ENCODE peak calls at places on chromosome 12, in four cellular contexts. One of them, this sample, is unnamed.

GRCh38 chr12:57146925-57147640 is at the start of gene LRP1-AS:
- DNase-seq in GM12878: no peak
- DNase-seq in K562: no peak
- DNase-seq in H1: no peak
- DNase-seq in this sample: peak; percentile 90

GRCh38 chr12:131604146-131604844 is 106.6 kb upstream of the SFSWAP start:
- DNase-seq in K562: peak; percentile 31
- DNase-seq in H1: no peak
- DNase-seq in GM12878: no peak
- DNase-seq in this sample: no peak

GRCh38 chr12:127802271-127802670 is 464.7 kb upstream of the TMEM132C start:
- DNase-seq in K562: no peak
- DNase-seq in GM12878: no peak
- DNase-seq in H1: no peak
- DNase-seq in this sample: no peak

GRCh38 chr12:26750531-26751171 is 82.3 kb downstream of the ITPR2 start:
- DNase-seq in K562: no peak
- DNase-seq in H1: no peak
- DNase-seq in GM12878: no peak
- DNase-seq in this sample: no peak

GRCh38 chr12:88925370-88925915 is 345.2 kb upstream of the KITLG start:
- DNase-seq in GM12878: no peak
- DNase-seq in H1: no peak
- DNase-seq in K562: no peak
- DNase-seq in this sample: no peak

GRCh38 chr12:19058235-19059021 is 71.1 kb upstream of the PLEKHA5 start:
- DNase-seq in H1: no peak
- DNase-seq in K562: no peak
- DNase-seq in GM12878: no peak
- DNase-seq in this sample: no peak

GRCh38 chr12:2163172-2163927 is 110.6 kb downstream of the CACNA1C start:
- DNase-seq in GM12878: no peak
- DNase-seq in H1: no peak
- DNase-seq in K562: peak; percentile 27
- DNase-seq in this sample: peak; percentile 6

GRCh38 chr12:9761407-9761736 is 671 bp upstream of the CD69 start:
- DNase-seq in K562: no peak
- DNase-seq in GM12878: no peak
- DNase-seq in H1: no peak
- DNase-seq in this sample: no peak

GRCh38 chr12:27577688-27578087 is 53.7 kb downstream of the PPFIBP1 start:
- DNase-seq in K562: no peak
- DNase-seq in H1: no peak
- DNase-seq in GM12878: no peak
- DNase-seq in this sample: no peak

GRCh38 chr12:80837342-80837978 is 100.3 kb downstream of the LIN7A start:
- DNase-seq in H1: no peak
- DNase-seq in K562: no peak
- DNase-seq in GM12878: no peak
- DNase-seq in this sample: peak; percentile 61

GRCh38 chr12:48925218-48925871 is at the start of gene FKBP11:
- DNase-seq in H1: peak; percentile 89
- DNase-seq in K562: no peak
- DNase-seq in GM12878: peak; percentile 30
- DNase-seq in this sample: no peak

GRCh38 chr12:22653075-22653474 is 28.1 kb downstream of the ETNK1 start:
- DNase-seq in K562: no peak
- DNase-seq in GM12878: no peak
- DNase-seq in H1: no peak
- DNase-seq in this sample: no peak

GRCh38 chr12:234891-235415 is 21.0 kb upstream of the SLC6A12 start:
- DNase-seq in H1: no peak
- DNase-seq in GM12878: no peak
- DNase-seq in K562: no peak
- DNase-seq in this sample: no peak

GRCh38 chr12:123494124-123494843 is 36.3 kb downstream of the SNRNP35 start:
- DNase-seq in GM12878: no peak
- DNase-seq in K562: no peak
- DNase-seq in H1: no peak
- DNase-seq in this sample: no peak

GRCh38 chr12:104827587-104827986 is 130.5 kb downstream of the SLC41A2 start:
- DNase-seq in K562: peak; percentile 40
- DNase-seq in H1: peak; percentile 81
- DNase-seq in GM12878: no peak
- DNase-seq in this sample: no peak

GRCh38 chr12:82414926-82415325 is 56.6 kb downstream of the METTL25 start:
- DNase-seq in GM12878: no peak
- DNase-seq in H1: no peak
- DNase-seq in K562: no peak
- DNase-seq in this sample: no peak

GRCh38 chr12:124786065-124786964 is 77.3 kb downstream of the SCARB1 start:
- DNase-seq in H1: peak; percentile 88
- DNase-seq in K562: no peak
- DNase-seq in GM12878: no peak
- DNase-seq in this sample: no peak

GRCh38 chr12:47868552-47869031 is 36.2 kb downstream of the VDR start:
- DNase-seq in K562: no peak
- DNase-seq in H1: no peak
- DNase-seq in GM12878: peak; percentile 76
- DNase-seq in this sample: no peak

GRCh38 chr12:16150290-16150689 is 127.2 kb downstream of the SLC15A5 start:
- DNase-seq in GM12878: no peak
- DNase-seq in K562: no peak
- DNase-seq in H1: no peak
- DNase-seq in this sample: no peak

GRCh38 chr12:98799822-98800221 is 154.7 kb downstream of the APAF1 start:
- DNase-seq in K562: no peak
- DNase-seq in H1: no peak
- DNase-seq in GM12878: no peak
- DNase-seq in this sample: no peak

GRCh38 chr12:98808243-98808895 is 163.3 kb downstream of the APAF1 start:
- DNase-seq in K562: no peak
- DNase-seq in GM12878: no peak
- DNase-seq in H1: no peak
- DNase-seq in this sample: no peak

GRCh38 chr12:98799411-98799810 is 154.3 kb downstream of the APAF1 start:
- DNase-seq in H1: no peak
- DNase-seq in K562: no peak
- DNase-seq in GM12878: no peak
- DNase-seq in this sample: no peak

DNA sequence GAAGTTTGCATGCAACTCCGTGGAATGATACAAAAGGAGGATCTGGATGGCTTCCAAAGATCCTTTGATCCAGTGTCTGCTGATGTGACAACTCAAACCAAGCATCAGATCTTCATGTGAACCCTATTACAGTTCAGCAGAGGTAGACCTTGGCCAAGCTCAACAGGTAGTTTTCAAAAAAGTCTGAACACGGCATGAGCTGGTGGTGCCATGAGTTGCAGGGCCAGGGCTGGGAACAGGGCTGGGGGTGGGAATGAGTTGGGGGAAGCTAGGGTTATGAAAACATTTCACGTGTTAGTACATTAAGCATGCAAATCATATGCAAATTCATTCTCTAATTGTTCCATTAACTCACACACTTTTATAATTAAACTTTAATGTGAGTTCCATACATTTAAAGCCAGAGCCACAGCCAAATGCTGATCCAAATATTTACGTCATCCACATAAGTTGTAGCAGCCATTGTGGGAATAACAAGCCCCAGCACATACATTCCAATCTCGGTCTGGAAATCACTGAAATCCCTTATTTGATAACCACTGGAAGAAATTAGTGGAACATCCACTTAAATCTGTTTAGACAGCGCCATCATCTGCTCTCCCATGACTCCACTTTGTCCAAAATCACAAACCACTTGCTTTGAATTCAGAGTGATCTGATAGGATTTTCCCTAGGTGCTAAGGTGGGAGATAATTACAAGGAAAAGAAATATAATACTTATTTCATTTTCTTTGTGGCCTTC is 158.5 kb downstream of the APAF1 start:
- DNase-seq in K562: no peak
- DNase-seq in H1: no peak
- DNase-seq in GM12878: no peak
- DNase-seq in this sample: no peak
- TF ChIP-seq ATF2 in K562: no peak
- TF ChIP-seq ATF2 in H1: no peak
- TF ChIP-seq ATF2 in GM12878: no peak
- TF ChIP-seq ATF2 in this sample: no peak

DNA sequence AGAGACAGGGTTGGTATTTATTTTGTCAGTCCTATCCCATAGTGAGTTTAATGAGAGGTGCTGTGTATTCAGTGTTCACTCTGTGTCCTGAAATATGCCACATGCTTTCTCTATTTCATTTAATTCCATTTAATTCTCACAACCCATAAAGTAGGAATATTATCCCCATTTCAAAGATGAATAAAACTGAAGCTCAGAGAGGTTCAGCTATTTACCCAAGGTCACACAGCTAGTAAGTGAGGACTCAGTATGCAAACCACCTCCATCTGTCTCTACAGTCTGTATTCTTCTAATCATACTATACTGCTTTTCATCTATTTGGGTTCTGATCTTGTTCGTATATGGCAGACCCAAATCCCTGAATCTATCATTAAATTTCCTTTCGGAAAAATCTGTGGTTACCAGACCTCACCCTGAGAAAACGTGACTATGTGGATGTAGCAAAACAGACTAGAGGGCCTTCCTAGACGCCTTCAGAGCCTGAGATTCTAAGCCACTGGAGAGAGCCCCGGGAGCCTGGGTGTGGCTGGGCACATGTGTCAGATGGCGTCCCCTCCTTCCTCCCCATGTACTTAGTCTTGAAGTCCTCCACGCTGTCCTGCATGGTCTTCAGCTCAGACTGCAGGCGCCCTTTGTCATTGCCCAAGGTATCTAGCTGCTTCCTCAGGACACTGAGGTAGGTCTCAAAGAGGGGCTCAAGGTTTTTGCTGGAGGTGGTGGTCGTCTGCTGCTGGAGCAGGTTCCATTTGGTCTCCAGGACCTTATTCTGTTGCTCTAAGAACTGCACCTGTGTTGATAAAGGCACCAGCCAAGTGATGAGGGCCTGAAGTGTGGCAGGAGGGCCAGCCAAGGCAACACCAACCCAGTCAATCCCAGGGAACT is 2.5 kb downstream of the KRT4 start:
- DNase-seq in H1: no peak
- DNase-seq in GM12878: no peak
- DNase-seq in K562: no peak
- DNase-seq in this sample: no peak
- TF ChIP-seq CBX5 in H1: no peak
- TF ChIP-seq CBX5 in GM12878: no peak
- TF ChIP-seq CBX5 in K562: no peak
- TF ChIP-seq CBX5 in this sample: no peak

DNA sequence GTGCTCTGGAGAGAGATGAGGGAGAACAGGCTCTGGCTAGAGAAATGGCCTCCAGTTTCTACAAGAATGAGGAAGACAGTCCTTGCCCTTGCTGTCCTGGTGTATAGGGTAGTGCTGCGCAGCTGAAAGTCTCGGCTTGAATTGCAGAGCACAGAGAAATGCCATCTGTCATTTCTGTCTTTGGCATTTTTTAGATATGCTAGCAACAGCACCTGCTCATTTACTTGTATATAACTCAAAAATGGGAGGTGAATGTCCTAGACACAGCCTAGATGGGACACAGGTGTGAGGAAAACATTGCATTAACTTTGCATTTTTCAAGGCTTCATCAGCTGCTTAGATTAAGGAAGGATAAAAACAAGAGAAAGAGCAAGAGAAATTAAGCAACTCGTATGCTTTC is 35.8 kb downstream of the GPR19 start:
- DNase-seq in GM12878: no peak
- DNase-seq in K562: no peak
- DNase-seq in H1: no peak
- DNase-seq in this sample: no peak
- TF ChIP-seq ATF2 in GM12878: no peak
- TF ChIP-seq ATF2 in K562: no peak
- TF ChIP-seq ATF2 in H1: no peak
- TF ChIP-seq ATF2 in this sample: no peak

GRCh38 chr12:71439362-71439612 is 311 bp upstream of the LGR5 start:
- DNase-seq in K562: no peak
- DNase-seq in GM12878: no peak
- DNase-seq in H1: no peak
- DNase-seq in this sample: no peak

GRCh38 chr12:71436696-71437095 is 2.9 kb upstream of the LGR5 start:
- DNase-seq in H1: no peak
- DNase-seq in GM12878: no peak
- DNase-seq in K562: no peak
- DNase-seq in this sample: no peak

GRCh38 chr12:71439613-71440392 is at the start of gene LGR5:
- DNase-seq in GM12878: no peak
- DNase-seq in H1: peak; percentile 73
- DNase-seq in K562: no peak
- DNase-seq in this sample: peak; percentile 85

GRCh38 chr12:71440393-71441349 is 1.1 kb downstream of the LGR5 start:
- DNase-seq in H1: peak; percentile 65
- DNase-seq in K562: peak; percentile 25
- DNase-seq in GM12878: no peak
- DNase-seq in this sample: peak; percentile 96

DNA sequence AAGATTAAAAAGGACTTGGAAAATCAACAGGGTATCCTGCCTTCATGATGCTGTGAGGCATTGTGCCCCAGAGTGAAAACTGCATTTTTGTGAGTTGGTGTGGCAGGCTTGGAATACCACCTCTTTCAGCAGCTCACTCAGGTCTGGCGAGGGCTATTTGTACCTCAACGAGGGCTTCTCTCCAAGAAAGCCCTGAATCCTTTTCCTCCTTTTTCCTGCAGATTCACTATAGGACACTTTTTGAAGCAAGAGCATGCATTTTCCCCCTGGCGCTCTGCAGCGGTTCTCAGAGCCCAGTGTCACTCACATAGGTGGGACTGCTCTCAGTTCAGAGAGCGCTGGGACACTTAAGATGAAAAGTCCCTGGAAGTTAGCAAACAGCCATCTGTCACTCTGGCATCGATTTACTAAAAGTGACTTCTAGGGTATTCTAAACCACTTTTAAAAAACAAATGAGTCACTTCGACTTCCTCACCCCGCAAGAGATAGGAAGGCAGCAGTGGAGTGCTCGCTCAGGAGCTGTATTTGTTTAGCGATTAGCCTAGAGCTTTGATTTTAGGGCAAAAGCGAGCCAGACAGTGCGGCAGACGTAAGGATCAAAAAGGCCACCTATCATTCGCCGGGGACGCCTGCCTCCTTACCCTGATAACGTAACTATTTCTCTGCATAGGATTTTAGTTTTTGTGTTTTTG is 782 bp upstream of the LGR5 start:
- DNase-seq in H1: no peak
- DNase-seq in GM12878: no peak
- DNase-seq in K562: no peak
- DNase-seq in this sample: peak; percentile 98
- TF ChIP-seq CBX5 in H1: no peak
- TF ChIP-seq CBX5 in GM12878: no peak
- TF ChIP-seq CBX5 in K562: no peak
- TF ChIP-seq CBX5 in this sample: peak; percentile 52

DNA sequence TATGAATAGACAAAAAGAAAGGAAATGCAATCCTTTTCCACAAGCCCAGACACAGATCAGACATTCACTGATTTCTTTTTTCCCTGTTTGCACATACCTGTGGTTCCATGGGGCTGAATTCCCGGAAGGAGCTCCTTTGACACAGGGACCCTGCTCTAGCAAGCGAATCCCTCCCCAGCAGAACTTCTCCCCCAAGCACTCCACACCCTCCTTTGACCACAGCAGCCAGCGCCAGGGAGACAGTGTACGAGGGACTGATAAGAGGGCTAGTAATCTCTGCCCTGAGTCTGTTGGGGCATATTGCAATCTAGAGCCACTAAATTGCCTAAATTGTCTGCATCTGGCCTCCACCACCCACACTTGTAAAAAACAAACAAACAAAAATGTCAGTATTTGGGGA is 83.4 kb upstream of the NTF3 start:
- DNase-seq in K562: peak; percentile 5
- DNase-seq in H1: no peak
- DNase-seq in GM12878: no peak
- DNase-seq in this sample: no peak
- TF ChIP-seq ATF2 in K562: no peak
- TF ChIP-seq ATF2 in H1: no peak
- TF ChIP-seq ATF2 in GM12878: no peak
- TF ChIP-seq ATF2 in this sample: no peak